ENCODE peak calls at places on chromosomes 12 and 14, in seven cellular contexts. R is progenitor cell of endocrine pancreas; B is pancreas; Q is CD8-positive, alpha-beta T cell; Z is astrocyte of the cerebellum; I is CD4-positive, alpha-beta T cell; H is right lobe of liver. V is an unnamed sample.

GRCh38 chr12:84186433-84186832 is 726.2 kb downstream of the SLC6A15 start:
- DNase-seq in R (no peak), B (no peak), Q (no peak), Z (no peak), I (no peak), H (no peak), V (no peak)

GRCh38 chr14:85336817-85337216 is 193.1 kb upstream of the FLRT2 start:
- DNase-seq in R (no peak), B (no peak), Q (no peak), Z (no peak), I (no peak), H (no peak), V (no peak)

GRCh38 chr12:7512528-7512927 is 9.0 kb upstream of the CD163 start:
- DNase-seq in R (no peak), B (no peak), Q (no peak), Z (peak), I (no peak), H (peak), V (no peak)

GRCh38 chr12:114355389-114356088 is 50.4 kb downstream of the TBX5 start:
- DNase-seq in R (no peak), B (peak), Q (no peak), Z (no peak), I (no peak), H (no peak), V (no peak)

GRCh38 chr14:77111021-77111420 is 13.0 kb downstream of the CIPC start:
- DNase-seq in R (no peak), B (no peak), Q (no peak), Z (no peak), I (no peak), H (no peak), V (no peak)

GRCh38 chr12:45244561-45245348 is 28.9 kb downstream of the ANO6 start:
- DNase-seq in R (no peak), B (no peak), Q (no peak), Z (no peak), I (no peak), H (no peak), V (no peak)

GRCh38 chr12:31849090-31849687 is 110.0 kb upstream of the RESF1 start:
- DNase-seq in R (no peak), B (no peak), Q (no peak), Z (no peak), I (no peak), H (no peak), V (no peak)

GRCh38 chr14:71175491-71175890 is 268.2 kb downstream of the PCNX1 start:
- DNase-seq in R (no peak), B (no peak), Q (no peak), Z (no peak), I (no peak), H (no peak), V (no peak)

GRCh38 chr12:109722753-109723109 is 9.1 kb downstream of the FAM222A start:
- DNase-seq in R (no peak), B (peak), Q (no peak), Z (no peak), I (no peak), H (no peak), V (no peak)

GRCh38 chr14:98955036-98955740 is 316.8 kb downstream of the BCL11B start:
- DNase-seq in R (no peak), B (no peak), Q (no peak), Z (no peak), I (no peak), H (no peak), V (peak)

GRCh38 chr12:116538682-116539264 is 20.4 kb upstream of the MAP1LC3B2 start:
- DNase-seq in R (no peak), B (no peak), Q (no peak), Z (no peak), I (no peak), H (no peak), V (no peak)

GRCh38 chr12:90290980-90291975 is 582.6 kb upstream of the ATP2B1 start:
- DNase-seq in R (no peak), B (no peak), Q (no peak), Z (no peak), I (no peak), H (no peak), V (no peak)

GRCh38 chr14:57136669-57137068 is 132.0 kb downstream of the EXOC5 start:
- DNase-seq in R (no peak), B (no peak), Q (no peak), Z (no peak), I (no peak), H (peak), V (no peak)

GRCh38 chr12:89492883-89493282 is 31.7 kb downstream of the GALNT4 start:
- DNase-seq in R (no peak), B (no peak), Q (no peak), Z (no peak), I (no peak), H (no peak), V (no peak)

GRCh38 chr12:92488735-92489134 is 214.1 kb upstream of the PLEKHG7 start:
- DNase-seq in R (no peak), B (no peak), Q (no peak), Z (no peak), I (no peak), H (no peak), V (no peak)

GRCh38 chr14:94676495-94677238 is 64.5 kb downstream of the SERPINA3 start:
- DNase-seq in R (no peak), B (no peak), Q (no peak), Z (no peak), I (no peak), H (no peak), V (peak)

GRCh38 chr14:100104006-100104352 is 38.8 kb downstream of the EVL start:
- DNase-seq in R (no peak), B (no peak), Q (no peak), Z (no peak), I (no peak), H (no peak), V (no peak)

GRCh38 chr12:26113194-26113654 is 11.6 kb downstream of the BHLHE41 start:
- DNase-seq in R (no peak), B (no peak), Q (no peak), Z (no peak), I (no peak), H (no peak), V (no peak)

GRCh38 chr12:79911889-79912656 is 22.8 kb downstream of the PPP1R12A start:
- DNase-seq in R (no peak), B (no peak), Q (no peak), Z (no peak), I (no peak), H (no peak), V (no peak)

GRCh38 chr14:68623828-68624227 is 169.0 kb downstream of the ZFP36L1 start:
- DNase-seq in R (no peak), B (no peak), Q (no peak), Z (no peak), I (no peak), H (no peak), V (peak)

GRCh38 chr12:116454950-116455447 is 104.2 kb upstream of the MAP1LC3B2 start:
- DNase-seq in R (no peak), B (no peak), Q (no peak), Z (peak), I (no peak), H (no peak), V (no peak)

GRCh38 chr14:85414142-85414541 is 115.8 kb upstream of the FLRT2 start:
- DNase-seq in R (no peak), B (no peak), Q (no peak), Z (no peak), I (no peak), H (no peak), V (no peak)

GRCh38 chr12:64801381-64801780 is 23.1 kb upstream of the TBC1D30 start:
- DNase-seq in R (no peak), B (no peak), Q (no peak), Z (no peak), I (no peak), H (no peak), V (no peak)

GRCh38 chr12:642633-643477 is 20.4 kb downstream of the NINJ2 start:
- DNase-seq in R (peak), B (peak), Q (peak), Z (no peak), I (peak), H (peak), V (peak)

GRCh38 chr14:103548463-103549351 is 13.8 kb downstream of the BAG5 start:
- DNase-seq in R (no peak), B (peak), Q (no peak), Z (no peak), I (no peak), H (no peak), V (no peak)

GRCh38 chr12:54439096-54439495 is 20.0 kb upstream of the ITGA5 start:
- DNase-seq in R (no peak), B (no peak), Q (no peak), Z (no peak), I (no peak), H (no peak), V (peak)

GRCh38 chr12:125519026-125519651 is 453.9 kb downstream of the AACS start:
- DNase-seq in R (no peak), B (no peak), Q (no peak), Z (no peak), I (no peak), H (no peak), V (no peak)

GRCh38 chr14:97180304-97181200 is 383.4 kb downstream of the VRK1 start:
- DNase-seq in R (no peak), B (no peak), Q (no peak), Z (peak), I (no peak), H (no peak), V (no peak)

DNA sequence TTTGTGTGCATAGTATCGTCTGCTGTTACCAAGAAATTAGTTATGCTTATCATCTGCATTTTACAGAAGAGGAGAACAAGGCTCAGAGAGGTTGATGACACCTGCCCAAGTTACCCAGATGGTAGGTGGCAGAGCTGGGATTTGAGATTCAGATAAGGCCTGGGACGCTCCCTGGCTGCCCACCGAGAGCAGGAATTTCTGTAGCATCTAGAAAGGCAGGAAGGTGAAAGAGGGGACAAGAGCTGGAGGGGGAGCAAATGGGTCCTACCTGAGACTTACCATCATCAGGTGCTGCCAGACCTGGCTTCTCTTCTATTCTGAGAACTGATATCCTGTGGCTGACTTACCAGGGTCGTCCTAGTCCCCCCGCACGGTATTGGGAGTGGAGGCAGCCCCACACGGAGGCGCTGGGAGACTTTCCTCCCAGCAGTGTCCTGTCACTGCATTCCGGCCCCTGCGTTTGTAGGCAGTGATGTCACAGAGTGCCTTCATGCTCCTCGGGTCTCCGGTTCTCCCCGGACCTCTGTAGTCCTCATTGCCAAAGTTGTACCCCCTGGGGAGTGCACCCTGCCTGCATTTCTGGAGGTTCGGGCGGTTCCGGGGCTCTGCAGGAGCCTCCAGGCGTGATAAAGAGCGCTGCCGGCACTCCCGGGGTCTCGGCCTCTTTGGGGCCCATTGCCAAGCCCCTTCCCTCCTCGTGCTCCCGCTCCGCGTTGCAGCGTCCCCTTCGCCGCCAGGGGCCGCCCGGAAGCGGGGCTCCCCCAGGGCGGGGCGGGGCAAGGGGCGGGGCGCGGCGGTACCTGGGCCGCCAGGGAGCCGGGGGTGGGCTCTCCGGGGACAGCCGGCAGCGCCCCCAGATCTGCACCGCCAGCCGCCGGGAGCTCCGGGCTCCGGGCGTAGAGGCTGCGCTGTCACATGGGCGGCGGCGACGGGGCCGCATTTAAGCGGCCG is at the start of gene CABP1:
- DNase-seq in R (peak), B (peak), Q (peak), Z (no peak), I (peak), H (no peak), V (no peak)
- TF ChIP-seq CTCF in R (peak), B (no peak), Q (peak), Z (peak), I (peak), H (peak), V (peak)

GRCh38 chr12:50505386-50505827 is 622 bp downstream of the DIP2B start:
- DNase-seq in R (no peak), B (peak), Q (peak), Z (no peak), I (peak), H (peak), V (no peak)
- TF ChIP-seq CTCF in R (no peak), B (no peak), Q (no peak), Z (no peak), I (no peak), H (no peak), V (no peak)

DNA sequence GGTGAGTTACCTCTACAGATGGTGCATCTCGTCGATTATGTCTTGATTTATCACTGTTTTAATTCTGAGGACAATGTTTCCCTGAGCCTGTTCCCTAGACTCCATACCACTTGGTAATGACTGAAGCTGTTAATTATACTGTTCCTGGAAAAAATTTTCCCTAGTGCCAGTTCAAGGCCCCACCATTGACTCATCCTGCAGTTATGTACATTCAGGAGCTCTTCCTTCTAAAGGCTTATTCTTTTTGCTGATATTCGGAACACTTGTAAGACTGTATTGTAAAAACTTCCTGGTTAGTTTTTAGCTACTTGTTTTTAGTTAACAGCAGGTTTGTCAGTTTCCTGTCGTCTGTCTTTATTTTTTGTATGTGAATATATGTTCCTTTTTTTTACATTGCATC is 30.4 kb upstream of the PPP2R5E start:
- DNase-seq in R (no peak), B (no peak), Q (no peak), Z (no peak), I (no peak), H (no peak), V (no peak)
- TF ChIP-seq CTCF in R (no peak), B (no peak), Q (no peak), Z (no peak), I (no peak), H (no peak), V (no peak)

DNA sequence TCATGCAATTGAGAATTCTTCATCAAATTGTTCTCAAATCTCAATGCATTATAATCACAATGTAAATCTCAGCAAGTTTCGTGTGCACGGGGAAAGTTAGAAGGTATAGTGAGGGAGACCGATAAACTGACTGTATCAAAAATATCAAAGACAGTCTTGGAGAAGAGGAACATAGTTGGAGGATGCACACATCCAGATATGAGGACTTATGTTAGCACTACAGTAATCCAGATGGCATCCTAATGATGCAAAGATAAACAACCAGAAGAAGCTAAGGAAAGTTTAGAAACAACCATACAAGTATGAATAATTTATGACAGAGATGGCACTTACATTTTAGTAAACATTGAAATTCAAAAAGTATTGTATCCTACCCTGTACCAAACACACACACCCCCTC is 760.1 kb downstream of the RPS29 start:
- DNase-seq in R (no peak), B (no peak), Q (no peak), Z (no peak), I (no peak), H (no peak), V (no peak)
- TF ChIP-seq CTCF in R (no peak), B (no peak), Q (no peak), Z (no peak), I (no peak), H (no peak), V (no peak)

GRCh38 chr12:75809745-75810144 is 221.8 kb downstream of the PHLDA1 start:
- DNase-seq in R (no peak), B (no peak), Q (no peak), Z (no peak), I (no peak), H (no peak), V (no peak)
- TF ChIP-seq CTCF in R (no peak), B (no peak), Q (no peak), Z (no peak), I (no peak), H (no peak), V (no peak)

DNA sequence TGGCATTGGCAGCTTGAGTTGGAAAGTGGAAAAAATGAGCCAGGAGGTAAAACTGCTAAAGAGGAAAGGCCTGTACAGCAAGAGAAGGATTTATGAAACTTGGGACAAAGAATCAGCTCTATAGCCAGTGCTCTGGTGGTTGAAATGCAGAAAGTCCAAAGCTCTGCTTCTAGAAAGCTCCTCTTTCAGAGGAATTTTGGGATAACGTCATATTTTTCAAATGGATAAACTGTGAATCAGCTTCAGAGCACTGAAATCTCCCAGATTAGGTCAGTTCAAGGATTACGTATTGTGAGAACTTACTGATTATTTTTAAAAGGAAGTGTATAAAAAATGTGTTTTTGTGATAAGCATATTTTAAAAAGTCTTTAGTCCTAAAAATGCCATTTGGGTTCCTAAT is 203.1 kb upstream of the CNOT2 start:
- DNase-seq in R (no peak), B (no peak), Q (no peak), Z (no peak), I (no peak), H (no peak), V (no peak)
- TF ChIP-seq CTCF in R (no peak), B (no peak), Q (no peak), Z (no peak), I (no peak), H (no peak), V (no peak)

GRCh38 chr14:102454711-102455110 is 54.9 kb downstream of the ANKRD9 start:
- DNase-seq in R (no peak), B (no peak), Q (no peak), Z (no peak), I (no peak), H (no peak), V (no peak)

GRCh38 chr14:102462391-102462790 is 47.2 kb downstream of the ANKRD9 start:
- DNase-seq in R (no peak), B (peak), Q (no peak), Z (no peak), I (no peak), H (peak), V (no peak)

GRCh38 chr14:102461490-102462317 is 47.9 kb downstream of the ANKRD9 start:
- DNase-seq in R (no peak), B (no peak), Q (no peak), Z (no peak), I (no peak), H (peak), V (no peak)

GRCh38 chr14:102452302-102452701 is 57.3 kb downstream of the ANKRD9 start:
- DNase-seq in R (no peak), B (no peak), Q (no peak), Z (no peak), I (no peak), H (no peak), V (no peak)

DNA sequence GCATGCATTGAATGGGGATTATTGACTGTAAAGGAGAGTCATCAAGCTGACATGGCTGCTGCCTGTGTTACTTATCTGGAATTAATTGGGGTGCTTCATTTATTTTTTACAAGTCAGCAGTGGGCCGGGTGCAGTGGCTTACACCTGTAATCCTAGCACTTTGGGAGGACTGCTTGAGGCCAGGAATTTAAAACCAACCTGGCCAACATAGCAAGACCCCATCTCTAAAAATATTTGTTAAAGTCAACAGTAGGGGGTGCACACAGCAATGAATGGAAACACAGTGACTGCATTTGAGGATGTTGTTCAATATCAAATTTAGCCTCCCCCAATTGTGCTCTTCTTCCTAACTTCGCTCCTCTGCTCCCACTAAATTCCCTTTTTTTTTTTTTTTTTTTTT is 52.1 kb downstream of the ANKRD9 start:
- DNase-seq in R (no peak), B (no peak), Q (no peak), Z (no peak), I (no peak), H (peak), V (no peak)
- TF ChIP-seq CTCF in R (no peak), B (no peak), Q (no peak), Z (no peak), I (no peak), H (no peak), V (no peak)

DNA sequence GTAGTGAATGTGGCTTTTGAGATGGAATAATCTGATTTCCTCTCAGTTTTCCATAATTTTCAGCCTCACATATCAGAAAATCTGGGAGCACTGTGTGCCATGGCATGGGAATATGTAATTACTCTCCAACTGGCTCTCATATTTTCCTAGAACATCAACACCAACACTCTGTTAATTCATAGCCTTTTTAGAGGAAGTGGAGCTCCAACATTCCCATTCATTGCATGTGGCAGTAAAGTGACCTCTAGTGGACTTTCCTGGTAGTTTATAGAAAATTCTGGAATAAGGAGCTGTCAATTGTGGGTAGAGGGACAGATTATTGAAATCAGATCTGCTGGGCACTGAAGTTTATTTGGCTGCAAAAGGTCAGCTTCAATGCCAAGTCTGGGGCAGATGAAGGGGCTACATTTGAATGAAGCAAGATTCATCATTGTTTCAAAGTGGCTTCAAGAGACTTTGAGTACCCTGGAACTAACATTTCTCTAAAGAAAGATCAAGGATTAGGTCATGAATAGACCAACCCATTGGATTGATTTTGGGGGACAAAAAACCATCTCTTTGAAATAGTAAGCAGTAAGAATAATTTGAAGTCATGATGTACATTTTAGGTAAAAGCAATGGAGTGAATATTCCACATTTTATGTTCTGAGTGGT is 23.6 kb upstream of the USP44 start:
- DNase-seq in R (no peak), B (no peak), Q (no peak), Z (peak), I (no peak), H (no peak), V (no peak)
- TF ChIP-seq CTCF in R (peak), B (peak), Q (no peak), Z (peak), I (peak), H (peak), V (peak)

V was measured in osteocyte.